ENCODE peak calls at places on chromosome 21, in ten cellular contexts. I, N, S, O, V, D, Q, T, P and F are unnamed samples.

GRCh38 chr21:24852610-24853195 is 754.6 kb downstream of the MRPL39 start:
- DNase-seq in T (no peak), S (no peak), I (no peak), Q (no peak), P (no peak), O (no peak), V (no peak), D (no peak), N (no peak), F (no peak)

GRCh38 chr21:41957991-41958766 is 4.4 kb upstream of the C2CD2 start:
- DNase-seq in O (no peak), V (peak; percentile 75), Q (no peak), S (peak; percentile 40), N (peak; percentile 75), I (peak; percentile 61), P (no peak), D (peak; percentile 92), T (no peak), F (peak; percentile 96)

GRCh38 chr21:42878678-42878992 is 704 bp downstream of the WDR4 start:
- DNase-seq in D (no peak), N (no peak), P (no peak), O (no peak), S (no peak), T (no peak), V (no peak), I (no peak), Q (no peak), F (no peak)

GRCh38 chr21:15514073-15514946 is 215.5 kb upstream of the USP25 start:
- DNase-seq in T (no peak), P (peak; percentile 43), O (peak; percentile 27), N (no peak), D (no peak), Q (no peak), S (no peak), V (peak; percentile 4), I (no peak), F (no peak)

GRCh38 chr21:46093668-46094400 is 4.1 kb upstream of the COL6A2 start:
- DNase-seq in P (peak; percentile 37), D (no peak), V (no peak), T (peak; percentile 28), O (no peak), I (no peak), N (no peak), S (no peak), Q (no peak), F (no peak)

GRCh38 chr21:45078877-45079281 is 4.5 kb downstream of the ADARB1 start:
- DNase-seq in D (peak; percentile 71), S (no peak), O (peak; percentile 62), I (no peak), T (no peak), Q (no peak), P (peak; percentile 68), V (no peak), N (no peak), F (no peak)

GRCh38 chr21:33866851-33867250 is 48.8 kb downstream of the ATP5PO start:
- DNase-seq in T (no peak), I (no peak), N (no peak), D (peak; percentile 46), S (no peak), O (no peak), P (no peak), Q (no peak), V (no peak), F (peak; percentile 26)

GRCh38 chr21:37564924-37565529 is 198.5 kb downstream of the DYRK1A start:
- DNase-seq in V (no peak), N (no peak), Q (no peak), T (no peak), P (no peak), I (peak; percentile 51), D (no peak), O (no peak), S (no peak), F (peak; percentile 10)

GRCh38 chr21:32412162-32412997 is at the start of gene EVA1C:
- DNase-seq in S (no peak), I (no peak), V (peak; percentile 63), O (peak; percentile 66), Q (peak; percentile 13), D (no peak), N (peak; percentile 87), P (peak; percentile 75), T (peak; percentile 69), F (no peak)

GRCh38 chr21:15953551-15954116 is 223.9 kb downstream of the USP25 start:
- DNase-seq in P (no peak), S (no peak), I (no peak), Q (no peak), V (no peak), N (no peak), T (no peak), D (no peak), O (no peak), F (no peak)

GRCh38 chr21:33428669-33429068 is 25.5 kb downstream of the IFNGR2 start:
- DNase-seq in O (no peak), Q (no peak), D (no peak), S (no peak), N (no peak), I (no peak), T (no peak), V (no peak), P (no peak), F (no peak)

GRCh38 chr21:39386194-39386593 is 37.3 kb upstream of the HMGN1 start:
- DNase-seq in N (peak; percentile 51), S (peak; percentile 65), T (peak; percentile 38), P (no peak), V (no peak), O (no peak), I (peak; percentile 30), D (no peak), Q (no peak), F (no peak)

GRCh38 chr21:41120997-41121396 is 47.0 kb upstream of the BACE2 start:
- DNase-seq in S (no peak), O (no peak), Q (no peak), I (no peak), P (no peak), D (no peak), N (no peak), V (no peak), T (no peak), F (no peak)

GRCh38 chr21:30408782-30409494 is 13.1 kb downstream of the KRTAP13-1 start:
- DNase-seq in O (no peak), I (peak; percentile 93), Q (no peak), T (peak; percentile 98), S (peak; percentile 93), N (peak; percentile 45), P (no peak), V (peak; percentile 99), D (peak; percentile 0), F (peak; percentile 12)

GRCh38 chr21:31974454-31974985 is 101.7 kb downstream of the HUNK start:
- DNase-seq in V (peak; percentile 9), S (no peak), O (no peak), Q (no peak), T (peak; percentile 34), I (no peak), P (peak; percentile 6), N (no peak), D (no peak), F (no peak)

GRCh38 chr21:45404726-45405270 is at the start of gene COL18A1:
- DNase-seq in Q (no peak), T (peak; percentile 84), V (peak; percentile 73), P (no peak), O (no peak), I (peak; percentile 18), N (peak; percentile 85), D (no peak), S (no peak), F (no peak)

GRCh38 chr21:37224861-37225260 is 42.3 kb downstream of the VPS26C start:
- DNase-seq in S (no peak), I (no peak), P (no peak), O (no peak), N (no peak), D (no peak), V (no peak), Q (no peak), T (no peak), F (no peak)

GRCh38 chr21:33541105-33541711 is 709 bp downstream of the GART start:
- DNase-seq in D (no peak), T (no peak), N (no peak), V (peak; percentile 52), I (no peak), Q (no peak), S (no peak), O (no peak), P (no peak), F (no peak)

GRCh38 chr21:44089001-44089911 is 17.9 kb upstream of the PWP2 start:
- DNase-seq in P (peak; percentile 44), I (no peak), O (peak; percentile 32), T (no peak), Q (no peak), V (no peak), N (no peak), S (no peak), D (no peak), F (no peak)

GRCh38 chr21:28818663-28819278 is 173.9 kb downstream of the LTN1 start:
- DNase-seq in I (no peak), O (no peak), Q (no peak), S (no peak), N (no peak), T (no peak), P (no peak), D (no peak), V (no peak), F (no peak)

GRCh38 chr21:35368326-35368725 is 319.2 kb upstream of the RUNX1 start:
- DNase-seq in I (no peak), T (no peak), P (no peak), D (no peak), S (no peak), N (no peak), O (no peak), Q (no peak), V (no peak), F (no peak)

GRCh38 chr21:31172328-31172727 is 134.1 kb upstream of the KRTAP19-8 start:
- DNase-seq in Q (no peak), O (no peak), I (no peak), N (no peak), T (no peak), V (peak; percentile 70), P (no peak), D (no peak), S (no peak), F (no peak)

GRCh38 chr21:31875424-31876097 is 2.7 kb downstream of the HUNK start:
- DNase-seq in I (no peak), D (no peak), Q (no peak), S (no peak), N (no peak), V (no peak), T (no peak), O (no peak), P (no peak), F (no peak)

GRCh38 chr21:45084121-45084520 is 9.7 kb downstream of the ADARB1 start:
- DNase-seq in T (no peak), V (no peak), N (no peak), O (no peak), I (no peak), D (no peak), Q (no peak), P (no peak), S (no peak), F (no peak)

GRCh38 chr21:44347911-44348451 is 5.4 kb upstream of the TRPM2 start:
- DNase-seq in O (no peak), S (no peak), T (no peak), V (no peak), P (no peak), Q (no peak), I (peak; percentile 83), N (no peak), D (no peak), F (no peak)

GRCh38 chr21:14773777-14774345 is 227.7 kb upstream of the SAMSN1 start:
- DNase-seq in O (peak; percentile 40), V (peak; percentile 76), I (peak; percentile 0), D (no peak), S (no peak), P (peak; percentile 35), Q (no peak), T (peak; percentile 68), N (peak; percentile 52), F (no peak)

GRCh38 chr21:45403133-45403824 is 1.7 kb upstream of the COL18A1 start:
- DNase-seq in Q (no peak), S (no peak), T (no peak), D (no peak), N (peak; percentile 19), I (no peak), O (no peak), P (no peak), V (no peak), F (no peak)

GRCh38 chr21:42209801-42210479 is 9.0 kb upstream of the ABCG1 start:
- DNase-seq in O (no peak), N (no peak), P (no peak), D (no peak), Q (no peak), S (no peak), T (no peak), V (peak; percentile 59), I (no peak), F (no peak)